ENCODE peak calls at places on chromosomes 13 and 19, in four cellular contexts. One of them, this sample, is unnamed.

GRCh38 chr19:6528544-6529121 is 2.2 kb upstream of the TNFSF9 start:
- DNase-seq in left cardiac atrium: peak
- DNase-seq in stimulated activated CD4-positive, alpha-beta T cell treated with anti-CD3 and anti-CD28 coated beads, Interleukin-15, amount 100 ng/mL, for 1 hour: no peak
- DNase-seq in stomach: no peak
- DNase-seq in this sample: peak

GRCh38 chr13:45441633-45442032 is 23.1 kb upstream of the COG3 start:
- DNase-seq in left cardiac atrium: no peak
- DNase-seq in stimulated activated CD4-positive, alpha-beta T cell treated with anti-CD3 and anti-CD28 coated beads, Interleukin-15, amount 100 ng/mL, for 1 hour: no peak
- DNase-seq in stomach: no peak
- DNase-seq in this sample: no peak

GRCh38 chr13:108176685-108177274 is 38.6 kb downstream of the LIG4 start:
- DNase-seq in left cardiac atrium: no peak
- DNase-seq in stimulated activated CD4-positive, alpha-beta T cell treated with anti-CD3 and anti-CD28 coated beads, Interleukin-15, amount 100 ng/mL, for 1 hour: peak
- DNase-seq in stomach: peak
- DNase-seq in this sample: peak

GRCh38 chr19:40139533-40140287 is 49.0 kb upstream of the ZNF780A start:
- DNase-seq in left cardiac atrium: no peak
- DNase-seq in stimulated activated CD4-positive, alpha-beta T cell treated with anti-CD3 and anti-CD28 coated beads, Interleukin-15, amount 100 ng/mL, for 1 hour: no peak
- DNase-seq in stomach: no peak
- DNase-seq in this sample: peak

GRCh38 chr19:10701955-10702307 is 692 bp downstream of the QTRT1 start:
- DNase-seq in left cardiac atrium: no peak
- DNase-seq in stimulated activated CD4-positive, alpha-beta T cell treated with anti-CD3 and anti-CD28 coated beads, Interleukin-15, amount 100 ng/mL, for 1 hour: no peak
- DNase-seq in stomach: no peak
- DNase-seq in this sample: no peak

GRCh38 chr19:49672131-49672919 is 4.7 kb upstream of the PRMT1 start:
- DNase-seq in left cardiac atrium: peak
- DNase-seq in stimulated activated CD4-positive, alpha-beta T cell treated with anti-CD3 and anti-CD28 coated beads, Interleukin-15, amount 100 ng/mL, for 1 hour: peak
- DNase-seq in stomach: peak
- DNase-seq in this sample: peak

GRCh38 chr19:27672309-27673047 is 1540.5 kb downstream of the UQCRFS1 start:
- DNase-seq in left cardiac atrium: peak
- DNase-seq in stimulated activated CD4-positive, alpha-beta T cell treated with anti-CD3 and anti-CD28 coated beads, Interleukin-15, amount 100 ng/mL, for 1 hour: no peak
- DNase-seq in stomach: peak
- DNase-seq in this sample: no peak

GRCh38 chr19:871446-872265 is 12.2 kb downstream of the CFD start:
- DNase-seq in left cardiac atrium: no peak
- DNase-seq in stimulated activated CD4-positive, alpha-beta T cell treated with anti-CD3 and anti-CD28 coated beads, Interleukin-15, amount 100 ng/mL, for 1 hour: no peak
- DNase-seq in stomach: no peak
- DNase-seq in this sample: no peak

GRCh38 chr13:27667946-27668345 is 46.3 kb downstream of the POLR1D start:
- DNase-seq in left cardiac atrium: peak
- DNase-seq in stimulated activated CD4-positive, alpha-beta T cell treated with anti-CD3 and anti-CD28 coated beads, Interleukin-15, amount 100 ng/mL, for 1 hour: no peak
- DNase-seq in stomach: no peak
- DNase-seq in this sample: no peak

GRCh38 chr19:45578861-45579260 is 5.7 kb downstream of the OPA3 start:
- DNase-seq in left cardiac atrium: no peak
- DNase-seq in stimulated activated CD4-positive, alpha-beta T cell treated with anti-CD3 and anti-CD28 coated beads, Interleukin-15, amount 100 ng/mL, for 1 hour: no peak
- DNase-seq in stomach: no peak
- DNase-seq in this sample: no peak

GRCh38 chr13:105804561-105805190 is 730.8 kb downstream of the EFNB2 start:
- DNase-seq in left cardiac atrium: no peak
- DNase-seq in stimulated activated CD4-positive, alpha-beta T cell treated with anti-CD3 and anti-CD28 coated beads, Interleukin-15, amount 100 ng/mL, for 1 hour: no peak
- DNase-seq in stomach: no peak
- DNase-seq in this sample: no peak

GRCh38 chr19:47110521-47111080 is 3.0 kb downstream of the ZC3H4 start:
- DNase-seq in left cardiac atrium: no peak
- DNase-seq in stimulated activated CD4-positive, alpha-beta T cell treated with anti-CD3 and anti-CD28 coated beads, Interleukin-15, amount 100 ng/mL, for 1 hour: peak
- DNase-seq in stomach: no peak
- DNase-seq in this sample: peak

GRCh38 chr19:40650749-40651305 is 39.6 kb downstream of the NUMBL start:
- DNase-seq in left cardiac atrium: no peak
- DNase-seq in stimulated activated CD4-positive, alpha-beta T cell treated with anti-CD3 and anti-CD28 coated beads, Interleukin-15, amount 100 ng/mL, for 1 hour: no peak
- DNase-seq in stomach: no peak
- DNase-seq in this sample: no peak

GRCh38 chr13:46961719-46962118 is 64.9 kb upstream of the HTR2A start:
- DNase-seq in left cardiac atrium: no peak
- DNase-seq in stimulated activated CD4-positive, alpha-beta T cell treated with anti-CD3 and anti-CD28 coated beads, Interleukin-15, amount 100 ng/mL, for 1 hour: no peak
- DNase-seq in stomach: no peak
- DNase-seq in this sample: peak

GRCh38 chr19:38793186-38793585 is 4.2 kb downstream of the LGALS7B start:
- DNase-seq in left cardiac atrium: no peak
- DNase-seq in stimulated activated CD4-positive, alpha-beta T cell treated with anti-CD3 and anti-CD28 coated beads, Interleukin-15, amount 100 ng/mL, for 1 hour: no peak
- DNase-seq in stomach: no peak
- DNase-seq in this sample: no peak

GRCh38 chr19:55777528-55777927 is 8.6 kb downstream of the RFPL4AL1 start:
- DNase-seq in left cardiac atrium: no peak
- DNase-seq in stimulated activated CD4-positive, alpha-beta T cell treated with anti-CD3 and anti-CD28 coated beads, Interleukin-15, amount 100 ng/mL, for 1 hour: no peak
- DNase-seq in stomach: no peak
- DNase-seq in this sample: no peak

GRCh38 chr13:52348081-52348480 is 57.9 kb downstream of the THSD1 start:
- DNase-seq in left cardiac atrium: no peak
- DNase-seq in stimulated activated CD4-positive, alpha-beta T cell treated with anti-CD3 and anti-CD28 coated beads, Interleukin-15, amount 100 ng/mL, for 1 hour: no peak
- DNase-seq in stomach: no peak
- DNase-seq in this sample: peak

GRCh38 chr13:113641426-113641825 is 16.6 kb downstream of the ATP4B start:
- DNase-seq in left cardiac atrium: no peak
- DNase-seq in stimulated activated CD4-positive, alpha-beta T cell treated with anti-CD3 and anti-CD28 coated beads, Interleukin-15, amount 100 ng/mL, for 1 hour: no peak
- DNase-seq in stomach: peak
- DNase-seq in this sample: peak

This sample was measured in body of pancreas.